ENCODE peak calls at places on chromosome 3, in seven cellular contexts. X, L, N, A, Q, O and T are unnamed samples.

GRCh38 chr3:46713898-46714552 is 3.6 kb downstream of the PRSS50 start:
- DNase-seq in X (no peak), N (no peak), A (no peak), O (peak; percentile 18), L (no peak), Q (peak; percentile 33), T (peak; percentile 74)

GRCh38 chr3:31568649-31569048 is 35.9 kb downstream of the STT3B start:
- DNase-seq in N (no peak), L (no peak), O (no peak), X (no peak), A (no peak), Q (no peak), T (no peak)

GRCh38 chr3:178381555-178381954 is 154.7 kb upstream of the KCNMB2 start:
- DNase-seq in Q (no peak), N (no peak), A (no peak), O (no peak), L (peak; percentile 27), X (no peak), T (no peak)

GRCh38 chr3:188266581-188267274 is 112.8 kb downstream of the LPP start:
- DNase-seq in N (no peak), X (no peak), O (peak; percentile 64), Q (no peak), A (no peak), L (peak; percentile 88), T (peak; percentile 76)

GRCh38 chr3:159429702-159430101 is 558.9 kb upstream of the IL12A start:
- DNase-seq in A (no peak), O (no peak), X (no peak), N (peak; percentile 39), Q (no peak), L (no peak), T (no peak)

GRCh38 chr3:13261104-13261800 is 158.9 kb downstream of the NUP210 start:
- DNase-seq in L (no peak), A (no peak), X (no peak), N (no peak), Q (no peak), O (no peak), T (no peak)

GRCh38 chr3:176919836-176920760 is 277.2 kb downstream of the TBL1XR1 start:
- DNase-seq in Q (no peak), X (no peak), N (peak; percentile 88), O (no peak), L (peak; percentile 74), A (no peak), T (no peak)

GRCh38 chr3:58044656-58045055 is 36.4 kb downstream of the FLNB start:
- DNase-seq in A (no peak), O (no peak), X (no peak), Q (no peak), L (no peak), N (no peak), T (no peak)

GRCh38 chr3:12782172-12782815 is 14.2 kb upstream of the CAND2 start:
- DNase-seq in Q (no peak), O (no peak), A (no peak), N (no peak), L (peak; percentile 47), X (no peak), T (no peak)

GRCh38 chr3:59263152-59263551 is 213.3 kb upstream of the CFAP20DC start:
- DNase-seq in O (no peak), A (no peak), L (no peak), X (no peak), Q (no peak), N (no peak), T (peak; percentile 59)

GRCh38 chr3:197302696-197303341 is 4.4 kb upstream of the DLG1 start:
- DNase-seq in O (no peak), L (peak; percentile 84), N (no peak), A (peak; percentile 39), Q (no peak), X (no peak), T (no peak)

GRCh38 chr3:55180161-55180560 is 252.3 kb upstream of the LRTM1 start:
- DNase-seq in N (no peak), Q (no peak), A (no peak), O (no peak), L (no peak), X (no peak), T (no peak)

GRCh38 chr3:65778966-65779365 is 259.8 kb downstream of the MAGI1 start:
- DNase-seq in X (no peak), A (no peak), O (no peak), L (peak; percentile 53), Q (no peak), N (no peak), T (no peak)

GRCh38 chr3:66338927-66339326 is 118.1 kb downstream of the SLC25A26 start:
- DNase-seq in L (peak; percentile 23), X (no peak), A (no peak), O (no peak), Q (no peak), N (no peak), T (no peak)

GRCh38 chr3:57275393-57275792 is 17.1 kb downstream of the ASB14 start:
- DNase-seq in A (no peak), N (no peak), X (no peak), Q (no peak), O (no peak), L (no peak), T (no peak)

GRCh38 chr3:182364723-182365650 is 428.3 kb upstream of the ATP11B start:
- DNase-seq in N (peak; percentile 100), O (no peak), Q (no peak), A (no peak), X (peak; percentile 22), L (peak; percentile 92), T (no peak)

GRCh38 chr3:151316267-151316991 is at the start of gene GPR87:
- DNase-seq in A (no peak), O (no peak), X (no peak), N (no peak), L (no peak), Q (no peak), T (no peak)

GRCh38 chr3:123949606-123950005 is 11.4 kb downstream of the CCDC14 start:
- DNase-seq in N (no peak), O (no peak), X (no peak), L (peak; percentile 25), Q (no peak), A (no peak), T (no peak)

GRCh38 chr3:56775931-56776461 is 25.8 kb downstream of the ARHGEF3 start:
- DNase-seq in L (no peak), X (no peak), Q (no peak), A (no peak), O (no peak), N (no peak), T (no peak)

GRCh38 chr3:44478055-44478468 is 592 bp upstream of the ZNF445 start:
- DNase-seq in L (no peak), N (no peak), O (no peak), Q (no peak), X (no peak), A (peak; percentile 10), T (no peak)

GRCh38 chr3:112761062-112761638 is 85.5 kb downstream of the CD200R1L start:
- DNase-seq in Q (no peak), A (no peak), L (peak; percentile 65), O (no peak), N (no peak), X (no peak), T (no peak)

GRCh38 chr3:195859061-195859845 is 47.5 kb upstream of the MUC4 start:
- DNase-seq in O (peak; percentile 75), N (peak; percentile 69), A (peak; percentile 66), L (peak; percentile 55), X (peak; percentile 62), Q (peak; percentile 92), T (peak; percentile 75)

GRCh38 chr3:36244728-36245127 is 135.6 kb upstream of the STAC start:
- DNase-seq in Q (no peak), O (no peak), X (no peak), L (peak; percentile 49), A (no peak), N (no peak), T (no peak)

GRCh38 chr3:98731138-98731537 is 32.0 kb upstream of the ST3GAL6 start:
- DNase-seq in A (no peak), Q (no peak), L (no peak), O (no peak), X (no peak), N (no peak), T (no peak)

GRCh38 chr3:126109146-126109859 is 25.4 kb upstream of the SLC41A3 start:
- DNase-seq in N (no peak), Q (no peak), O (peak; percentile 15), L (no peak), A (no peak), X (no peak), T (no peak)

GRCh38 chr3:52218026-52218425 is 7.4 kb downstream of the TLR9 start:
- DNase-seq in Q (no peak), X (no peak), O (no peak), A (no peak), L (no peak), N (no peak), T (no peak)